ENCODE peak calls at places on chromosomes 1 and 21, in seven cellular contexts. C is CD4-positive, alpha-beta memory T cell; M is fibroblast of the conjunctiva; B is NCI-H2107; I is NCI-H446 treated with DMSO at 0.1 percent for 48 hours; J is EL; G is stimulated activated naive B cell treated with anti-CD40 and anti-IgM and Interleukin-4, amounts not matched to agents 10 μg/mL and 1 μg/mL and 100 μg/mL, for 72 hours. Z is an unnamed sample.

GRCh38 chr21:41848533-41848932 is 30.6 kb downstream of the PRDM15 start:
- DNase-seq in C (no peak), M (no peak), B (no peak), I (no peak), J (no peak), G (no peak), Z (no peak)

GRCh38 chr21:15197696-15198095 is 132.9 kb upstream of the NRIP1 start:
- DNase-seq in C (no peak), M (no peak), B (no peak), I (no peak), J (no peak), G (no peak), Z (no peak)

GRCh38 chr1:203669739-203670138 is 43.1 kb downstream of the ATP2B4 start:
- DNase-seq in C (no peak), M (peak), B (no peak), I (no peak), J (peak), G (no peak), Z (no peak)

GRCh38 chr1:27527857-27528700 is 38.1 kb upstream of the WASF2 start:
- DNase-seq in C (peak), M (no peak), B (peak), I (no peak), J (no peak), G (peak), Z (peak)

GRCh38 chr21:36692125-36692843 is 6.6 kb upstream of the SIM2 start:
- DNase-seq in C (no peak), M (no peak), B (no peak), I (no peak), J (no peak), G (no peak), Z (no peak)

GRCh38 chr1:116379674-116380498 is 6.8 kb downstream of the ATP1A1 start:
- DNase-seq in C (no peak), M (no peak), B (no peak), I (no peak), J (no peak), G (no peak), Z (no peak)

GRCh38 chr1:13517193-13517812 is 3.5 kb upstream of the LRRC38 start:
- DNase-seq in C (no peak), M (no peak), B (no peak), I (no peak), J (no peak), G (no peak), Z (no peak)

GRCh38 chr1:42973304-42973703 is 14.6 kb upstream of the SLC2A1 start:
- DNase-seq in C (no peak), M (no peak), B (no peak), I (no peak), J (peak), G (no peak), Z (no peak)

GRCh38 chr1:41018039-41018438 is 3.5 kb downstream of the SLFNL1 start:
- DNase-seq in C (no peak), M (no peak), B (no peak), I (no peak), J (no peak), G (no peak), Z (no peak)

GRCh38 chr1:88463401-88463800 is 220.7 kb upstream of the PKN2 start:
- DNase-seq in C (no peak), M (no peak), B (no peak), I (no peak), J (no peak), G (no peak), Z (no peak)

GRCh38 chr1:21669287-21670058 is at the start of gene RAP1GAP:
- DNase-seq in C (peak), M (no peak), B (no peak), I (no peak), J (no peak), G (no peak), Z (no peak)

GRCh38 chr1:7315316-7315715 is 455.8 kb upstream of the VAMP3 start:
- DNase-seq in C (no peak), M (no peak), B (no peak), I (no peak), J (peak), G (no peak), Z (no peak)

GRCh38 chr1:159012495-159012894 is 2.8 kb downstream of the IFI16 start:
- DNase-seq in C (peak), M (no peak), B (no peak), I (no peak), J (peak), G (peak), Z (peak)

GRCh38 chr1:212782422-212783154 is 9.0 kb downstream of the NSL1 start:
- DNase-seq in C (peak), M (peak), B (no peak), I (peak), J (peak), G (no peak), Z (no peak)

GRCh38 chr1:35674111-35674510 is 32.8 kb upstream of the PSMB2 start:
- DNase-seq in C (no peak), M (no peak), B (no peak), I (no peak), J (no peak), G (no peak), Z (no peak)

GRCh38 chr1:111990878-111991760 is 1.7 kb upstream of the KCND3 start:
- DNase-seq in C (no peak), M (no peak), B (peak), I (peak), J (peak), G (no peak), Z (no peak)

GRCh38 chr1:119636500-119637089 is 11.5 kb downstream of the ZNF697 start:
- DNase-seq in C (no peak), M (no peak), B (no peak), I (no peak), J (no peak), G (no peak), Z (no peak)

GRCh38 chr1:182784556-182785171 is 4.9 kb upstream of the NPL start:
- DNase-seq in C (peak), M (no peak), B (peak), I (peak), J (peak), G (no peak), Z (no peak)

GRCh38 chr1:202189919-202190715 is 3.5 kb upstream of the LGR6 start:
- DNase-seq in C (no peak), M (no peak), B (no peak), I (no peak), J (peak), G (no peak), Z (no peak)

GRCh38 chr1:36320767-36321118 is 2.7 kb downstream of the EVA1B start:
- DNase-seq in C (no peak), M (no peak), B (no peak), I (no peak), J (no peak), G (no peak), Z (no peak)

GRCh38 chr1:151986501-151987190 is 7.0 kb downstream of the S100A10 start:
- DNase-seq in C (no peak), M (no peak), B (no peak), I (no peak), J (peak), G (no peak), Z (no peak)

GRCh38 chr1:25628741-25629421 is 12.3 kb downstream of the MAN1C1 start:
- DNase-seq in C (no peak), M (no peak), B (no peak), I (no peak), J (no peak), G (no peak), Z (no peak)

GRCh38 chr1:185926562-185926961 is 192.4 kb downstream of the HMCN1 start:
- DNase-seq in C (no peak), M (no peak), B (no peak), I (no peak), J (no peak), G (no peak), Z (no peak)

GRCh38 chr1:74748962-74749361 is 16.0 kb downstream of the TYW3 start:
- DNase-seq in C (no peak), M (no peak), B (no peak), I (no peak), J (no peak), G (no peak), Z (no peak)

GRCh38 chr1:166063701-166064100 is 103.1 kb downstream of the FAM78B start:
- DNase-seq in C (no peak), M (no peak), B (no peak), I (no peak), J (no peak), G (no peak), Z (no peak)

GRCh38 chr21:41932191-41932575 is 21.6 kb downstream of the C2CD2 start:
- DNase-seq in C (no peak), M (no peak), B (no peak), I (no peak), J (peak), G (no peak), Z (no peak)

GRCh38 chr21:45200596-45201296 is 86.9 kb downstream of the POFUT2 start:
- DNase-seq in C (no peak), M (no peak), B (no peak), I (no peak), J (no peak), G (no peak), Z (no peak)

GRCh38 chr1:156767879-156768608 is 709 bp downstream of the PRCC start:
- DNase-seq in C (no peak), M (no peak), B (no peak), I (no peak), J (peak), G (peak), Z (no peak)

GRCh38 chr1:229156819-229157218 is 114.1 kb upstream of the RAB4A start:
- DNase-seq in C (no peak), M (no peak), B (no peak), I (no peak), J (no peak), G (no peak), Z (no peak)

GRCh38 chr1:184272178-184272866 is 114.5 kb upstream of the C1orf21 start:
- DNase-seq in C (no peak), M (no peak), B (no peak), I (no peak), J (peak), G (no peak), Z (no peak)

GRCh38 chr1:23593556-23594148 is 34.4 kb upstream of the ID3 start:
- DNase-seq in C (no peak), M (no peak), B (no peak), I (peak), J (no peak), G (no peak), Z (no peak)

GRCh38 chr21:41627428-41627827 is 119.5 kb upstream of the TMPRSS2 start:
- DNase-seq in C (no peak), M (no peak), B (no peak), I (no peak), J (peak), G (no peak), Z (no peak)

GRCh38 chr1:21246905-21247642 is 43.2 kb downstream of the ECE1 start:
- DNase-seq in C (no peak), M (no peak), B (no peak), I (no peak), J (no peak), G (no peak), Z (no peak)

GRCh38 chr21:35562876-35563275 is 497.4 kb downstream of the SETD4 start:
- DNase-seq in C (no peak), M (no peak), B (no peak), I (no peak), J (no peak), G (no peak), Z (no peak)

GRCh38 chr1:204041232-204041767 is 31.6 kb upstream of the SOX13 start:
- DNase-seq in C (no peak), M (no peak), B (no peak), I (no peak), J (peak), G (no peak), Z (no peak)

GRCh38 chr1:170461362-170461761 is 70.6 kb upstream of the GORAB start:
- DNase-seq in C (no peak), M (no peak), B (no peak), I (no peak), J (peak), G (no peak), Z (no peak)

GRCh38 chr1:233361876-233362275 is 34.4 kb downstream of the MAP3K21 start:
- DNase-seq in C (no peak), M (no peak), B (no peak), I (no peak), J (no peak), G (no peak), Z (no peak)

GRCh38 chr1:229209816-229210215 is 61.1 kb upstream of the RAB4A start:
- DNase-seq in C (no peak), M (no peak), B (no peak), I (no peak), J (no peak), G (no peak), Z (no peak)

GRCh38 chr21:29334717-29335428 is 36.2 kb downstream of the BACH1 start:
- DNase-seq in C (no peak), M (no peak), B (no peak), I (no peak), J (peak), G (no peak), Z (no peak)